ENCODE peak calls at places on chromosomes 4 and X, in eight cellular contexts. P is fibroblast of mammary gland, N is GM13976, F is psoas muscle, J is foreskin fibroblast, T is fibroblast of lung, S is progenitor cell of endocrine pancreas, L is AG10803. C is an unnamed sample.

GRCh38 chr4:173522160-173522873 is 7.7 kb downstream of the HAND2 start:
- DNase-seq in J (peak), P (peak), L (peak), N (peak), T (peak), F (peak), S (no peak), C (peak)

GRCh38 chrX:107684956-107685385 is 56.7 kb downstream of the PRPS1 start:
- DNase-seq in J (peak), T (peak), P (peak), S (no peak), N (no peak), F (peak), L (no peak), C (no peak)

GRCh38 chrX:155563099-155563498 is 49.7 kb downstream of the TMLHE start:
- DNase-seq in L (no peak), T (no peak), N (no peak), P (no peak), F (no peak), J (no peak), S (no peak), C (no peak)

GRCh38 chr4:165367040-165367439 is 11.8 kb upstream of the CPE start:
- DNase-seq in F (no peak), L (no peak), P (no peak), J (no peak), N (no peak), T (no peak), S (no peak), C (no peak)

GRCh38 chr4:10167201-10167600 is 50.6 kb upstream of the WDR1 start:
- DNase-seq in P (no peak), J (no peak), N (no peak), T (no peak), L (no peak), S (no peak), F (no peak), C (no peak)

GRCh38 chrX:107678957-107679740 is 50.8 kb downstream of the PRPS1 start:
- DNase-seq in J (peak), T (peak), P (peak), L (peak), F (peak), N (no peak), S (no peak), C (no peak)

GRCh38 chrX:17535229-17535628 is 160.2 kb downstream of the NHS start:
- DNase-seq in T (peak), P (peak), J (no peak), L (no peak), F (no peak), N (peak), S (no peak), C (no peak)

GRCh38 chr4:48968814-48969213 is 17.3 kb upstream of the CWH43 start:
- DNase-seq in J (peak), P (peak), N (no peak), L (peak), F (no peak), T (peak), S (no peak), C (no peak)

GRCh38 chr4:135508006-135508714 is 1306.6 kb upstream of the PABPC4L start:
- DNase-seq in P (peak), T (peak), N (no peak), S (no peak), L (no peak), J (peak), F (no peak), C (no peak)

GRCh38 chr4:10013722-10014121 is 7.6 kb downstream of the SLC2A9 start:
- DNase-seq in F (no peak), T (peak), S (no peak), J (no peak), P (peak), N (peak), L (peak), C (peak)

GRCh38 chr4:61540944-61541343 is 340.8 kb downstream of the ADGRL3 start:
- DNase-seq in N (no peak), S (no peak), J (no peak), T (no peak), L (no peak), F (no peak), P (no peak), C (no peak)

GRCh38 chr4:24632011-24632410 is 47.7 kb upstream of the DHX15 start:
- DNase-seq in L (no peak), T (no peak), S (no peak), J (no peak), P (no peak), N (no peak), F (no peak), C (no peak)

GRCh38 chrX:32877592-32877991 is 333.8 kb downstream of the DMD start:
- DNase-seq in F (no peak), L (no peak), P (no peak), N (no peak), J (no peak), S (no peak), T (no peak), C (no peak)

GRCh38 chr4:145234086-145234694 is 53.8 kb upstream of the OTUD4 start:
- DNase-seq in L (peak), F (no peak), P (peak), J (peak), T (peak), S (peak), N (peak), C (peak)

GRCh38 chrX:15524417-15524816 is 23.8 kb downstream of the BMX start:
- DNase-seq in L (peak), P (no peak), F (no peak), J (no peak), N (no peak), S (no peak), T (peak), C (no peak)

GRCh38 chr4:42655921-42656735 is 777 bp downstream of the ATP8A1 start:
- DNase-seq in L (no peak), F (peak), T (no peak), J (peak), P (no peak), S (peak), N (peak), C (peak)

GRCh38 chr4:42655248-42655647 is 1.7 kb downstream of the ATP8A1 start:
- DNase-seq in J (peak), S (no peak), L (no peak), N (peak), T (no peak), F (no peak), P (no peak), C (no peak)

GRCh38 chr4:42656736-42656985 is 244 bp downstream of the ATP8A1 start:
- DNase-seq in N (no peak), S (no peak), J (no peak), F (no peak), L (no peak), P (no peak), T (no peak), C (no peak)

GRCh38 chr4:42653606-42654560 is 3.0 kb downstream of the ATP8A1 start:
- DNase-seq in N (no peak), T (no peak), F (no peak), L (no peak), J (no peak), S (no peak), P (peak), C (no peak)

GRCh38 chr4:42654606-42655005 is 2.3 kb downstream of the ATP8A1 start:
- DNase-seq in L (peak), F (no peak), S (no peak), T (peak), J (peak), P (peak), N (peak), C (no peak)
- TF ChIP-seq CTCF in L (peak), F (no peak), S (no peak), T (no peak), J (no peak), P (peak), N (no peak), C (no peak)

GRCh38 chr4:84482564-84483563 is 16.2 kb downstream of the NKX6-1 start:
- DNase-seq in P (peak), L (peak), J (no peak), T (no peak), F (no peak), S (no peak), N (no peak), C (no peak)
- TF ChIP-seq CTCF in P (peak), L (peak), J (peak), T (peak), F (peak), S (peak), N (no peak), C (peak)

GRCh38 chr4:85577307-85577706 is 102.4 kb downstream of the ARHGAP24 start:
- DNase-seq in F (no peak), J (no peak), S (no peak), P (no peak), N (no peak), L (no peak), T (no peak), C (no peak)

GRCh38 chr4:85580489-85580888 is 105.5 kb downstream of the ARHGAP24 start:
- DNase-seq in T (no peak), S (no peak), F (no peak), L (no peak), J (no peak), P (no peak), N (no peak), C (no peak)

DNA sequence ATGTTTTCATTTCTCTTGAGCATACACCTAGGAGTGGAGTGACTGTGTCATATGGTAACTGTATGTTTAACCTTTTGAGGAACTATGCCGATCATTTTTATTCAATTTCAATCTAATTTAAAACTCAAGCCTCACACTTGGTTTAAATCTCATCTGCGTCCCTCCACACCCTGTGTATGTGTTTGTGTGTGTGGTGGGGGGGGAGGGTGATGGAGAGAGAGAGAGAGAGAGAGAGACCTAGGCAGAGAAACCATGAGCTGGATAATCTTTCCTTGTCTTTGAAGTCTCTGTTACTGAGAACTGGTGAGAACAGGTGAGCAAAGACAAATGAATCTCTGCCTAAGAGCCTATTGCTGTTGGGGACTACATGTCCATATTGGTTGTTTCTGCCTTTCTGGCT is 105.0 kb downstream of the ARHGAP24 start:
- DNase-seq in L (no peak), S (no peak), P (no peak), F (no peak), T (no peak), J (no peak), N (no peak), C (no peak)
- TF ChIP-seq CTCF in L (no peak), S (no peak), P (no peak), F (no peak), T (no peak), J (no peak), N (no peak), C (no peak)

GRCh38 chr4:103204114-103204513 is 6.0 kb upstream of the CENPE start:
- DNase-seq in F (no peak), J (peak), P (peak), N (no peak), T (peak), S (no peak), L (peak), C (no peak)
- TF ChIP-seq CTCF in F (no peak), J (peak), P (peak), N (no peak), T (peak), S (peak), L (peak), C (no peak)

DNA sequence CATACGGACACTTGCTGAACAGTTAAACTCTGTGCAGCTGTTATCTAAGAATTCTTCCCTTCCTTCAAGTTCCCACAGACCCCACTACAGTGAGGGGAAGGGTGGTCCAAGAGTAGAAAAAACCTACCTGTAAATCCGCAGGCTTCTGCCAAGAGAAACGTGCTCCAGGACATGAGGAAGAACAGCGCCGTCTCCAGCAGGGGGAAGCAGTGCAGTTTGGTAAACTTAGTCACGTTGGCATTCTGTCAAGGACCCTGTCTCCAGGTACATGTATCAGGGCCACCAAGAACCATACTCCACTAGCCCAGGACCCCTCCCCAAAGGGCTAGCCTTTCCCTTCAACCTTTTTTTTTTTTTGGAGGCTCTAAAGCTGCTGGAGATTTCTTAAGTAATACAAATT is 79.9 kb downstream of the CHST7 start:
- DNase-seq in L (no peak), T (peak), N (no peak), J (no peak), S (no peak), F (no peak), P (no peak), C (peak)
- TF ChIP-seq CTCF in L (peak), T (no peak), N (peak), J (peak), S (peak), F (peak), P (peak), C (peak)

GRCh38 chrX:86322913-86323312 is 174.7 kb downstream of the DACH2 start:
- DNase-seq in S (no peak), P (no peak), L (no peak), J (no peak), F (no peak), N (no peak), T (no peak), C (no peak)
- TF ChIP-seq CTCF in S (no peak), P (no peak), L (no peak), J (no peak), F (no peak), N (no peak), T (no peak), C (no peak)

GRCh38 chrX:101619336-101619735 is 1.5 kb upstream of the ARMCX6 start:
- DNase-seq in L (no peak), N (no peak), S (no peak), P (no peak), T (peak), F (no peak), J (no peak), C (peak)

DNA sequence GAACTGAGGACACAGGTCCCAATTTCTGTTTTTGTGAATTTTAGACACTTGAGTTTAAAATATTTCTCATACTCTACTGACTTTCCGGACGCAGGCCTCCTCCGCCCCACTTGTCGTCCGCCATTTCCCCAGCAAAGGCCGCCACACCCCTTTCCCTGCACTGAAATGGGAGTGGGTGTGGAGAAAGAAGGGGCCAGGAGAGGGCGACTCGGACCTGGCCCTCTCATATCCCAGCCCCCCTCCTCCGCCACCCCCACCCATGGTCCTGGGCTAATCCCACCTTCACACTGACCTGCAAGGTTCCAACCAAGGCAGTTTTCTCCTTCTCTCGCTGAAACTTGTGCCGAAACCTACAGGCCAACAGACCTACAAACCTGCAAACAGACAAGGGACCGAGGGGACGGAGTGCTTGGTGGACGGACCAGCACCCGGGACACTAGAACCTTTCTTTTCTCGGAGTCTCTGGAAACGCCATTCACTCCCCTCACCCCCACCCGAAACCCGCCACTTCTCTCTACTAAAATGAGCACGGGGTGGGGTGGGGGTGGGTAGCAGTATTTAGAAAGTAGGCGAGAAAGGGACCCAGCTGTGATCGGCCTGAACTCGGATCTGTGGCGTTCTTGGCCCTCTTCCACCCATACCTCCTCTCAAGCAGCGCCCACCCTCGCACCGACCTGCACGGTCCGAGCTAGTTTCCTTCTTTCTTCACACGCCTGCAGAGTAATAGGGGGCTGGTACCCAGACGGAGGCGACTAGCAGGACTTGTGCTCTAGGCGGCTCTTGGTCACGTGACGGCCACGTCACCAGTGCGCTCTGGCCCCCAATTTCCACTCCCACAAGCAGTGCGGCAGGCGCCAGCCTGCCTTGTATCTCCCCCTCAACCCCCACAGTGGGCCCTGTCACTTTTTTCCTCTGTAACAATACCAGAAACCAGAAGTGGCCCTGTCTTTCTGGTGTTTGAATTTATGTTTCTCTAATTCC is at the start of gene ARMCX6:
- DNase-seq in S (peak), T (peak), J (peak), P (peak), F (peak), L (peak), N (peak), C (peak)
- TF ChIP-seq CTCF in S (peak), T (no peak), J (peak), P (peak), F (peak), L (peak), N (peak), C (peak)

DNA sequence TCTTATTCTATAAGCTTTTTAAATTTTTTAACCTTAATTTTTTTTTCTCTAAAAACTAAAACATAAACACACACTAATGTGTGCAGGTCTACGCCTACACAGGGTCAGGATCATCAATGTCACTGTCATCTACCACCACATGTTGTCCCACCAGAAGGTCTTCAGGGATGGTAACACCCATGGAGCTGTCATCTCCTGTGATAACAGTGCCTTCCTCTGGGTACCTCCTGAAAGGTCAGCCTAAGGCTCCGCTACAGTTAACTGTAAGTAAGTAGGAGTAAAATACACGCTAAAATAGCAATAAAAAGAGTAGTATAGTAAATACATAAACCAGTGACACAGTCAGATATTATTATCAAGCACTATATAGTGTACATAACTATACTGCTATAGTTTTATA is 45.9 kb upstream of the GPRIN3 start:
- DNase-seq in F (no peak), T (no peak), P (no peak), J (no peak), L (no peak), N (no peak), S (no peak), C (no peak)
- TF ChIP-seq CTCF in F (no peak), T (no peak), P (no peak), J (no peak), L (no peak), N (no peak), S (no peak), C (no peak)

DNA sequence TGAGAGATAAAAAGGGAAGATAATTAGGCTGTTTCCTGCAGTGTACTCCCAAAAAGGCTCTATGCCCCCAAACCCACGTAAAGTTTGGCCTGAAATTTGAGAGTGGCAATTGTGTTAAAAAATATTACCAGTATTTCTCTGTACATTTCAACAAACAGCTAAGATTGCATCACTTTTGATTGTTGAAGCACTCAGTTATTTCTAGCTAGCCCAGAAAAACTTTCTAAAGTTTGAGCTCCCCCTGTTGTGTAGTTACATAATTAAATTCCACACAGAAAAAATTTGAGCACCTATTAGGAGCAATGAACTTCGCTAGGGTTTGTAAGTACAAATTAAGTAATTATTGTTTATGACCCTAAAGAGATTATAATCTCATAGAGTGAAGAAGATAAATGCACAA is 109.4 kb downstream of the DLG3 start:
- DNase-seq in J (peak), T (peak), L (peak), P (peak), F (no peak), S (no peak), N (no peak), C (no peak)
- TF ChIP-seq CTCF in J (peak), T (no peak), L (peak), P (peak), F (no peak), S (peak), N (no peak), C (no peak)